ENCODE peak calls at places on chromosomes 13 and 19, in eight cellular contexts. K, G, F, E, M, H, J and R are unnamed samples. For H3K36me3, the result is how much of the 10 kb centered on the place peaks cover.

GRCh38 chr19:1067341-1068103 is 555 bp downstream of the ARHGAP45 start:
- DNase-seq in F (peak), G (no peak), J (no peak), E (no peak), H (no peak), M (no peak), K (no peak), R (no peak)

GRCh38 chr13:33355470-33355869 is 69.9 kb upstream of the STARD13 start:
- DNase-seq in K (no peak), E (peak), F (no peak), G (peak), H (no peak), J (no peak), M (peak), R (no peak)

GRCh38 chr13:28476919-28477708 is 17.8 kb downstream of the FLT1 start:
- DNase-seq in M (no peak), K (no peak), G (no peak), E (no peak), H (no peak), F (no peak), J (no peak), R (no peak)

GRCh38 chr19:43768273-43769050 is 12.3 kb downstream of the KCNN4 start:
- DNase-seq in G (no peak), J (peak), M (no peak), H (no peak), K (peak), F (peak), E (peak), R (peak)

GRCh38 chr19:49151339-49152217 is 3.6 kb downstream of the HRC start:
- DNase-seq in M (peak), K (peak), G (peak), J (peak), H (peak), F (peak), E (no peak), R (peak)

GRCh38 chr19:47587295-47587694 is 14.3 kb upstream of the ZNF541 start:
- DNase-seq in F (no peak), G (no peak), M (peak), K (no peak), J (no peak), E (no peak), H (no peak), R (no peak)

GRCh38 chr19:41175825-41176734 is 16.9 kb upstream of the CYP2S1 start:
- DNase-seq in H (peak), F (peak), E (peak), J (peak), G (peak), K (peak), M (peak), R (peak)

GRCh38 chr13:64248371-64249065 is 2832.9 kb upstream of the PCDH20 start:
- DNase-seq in F (no peak), K (no peak), G (no peak), M (no peak), H (no peak), E (no peak), J (no peak), R (no peak)

GRCh38 chr13:41257535-41257934 is 5.8 kb downstream of the MTRF1 start:
- DNase-seq in F (no peak), M (no peak), E (no peak), K (no peak), J (no peak), G (no peak), H (no peak), R (no peak)

GRCh38 chr13:41254902-41255301 is 8.5 kb downstream of the MTRF1 start:
- DNase-seq in J (no peak), F (no peak), E (no peak), H (no peak), M (no peak), G (no peak), K (no peak), R (no peak)

GRCh38 chr13:41263261-41263971 is at the start of gene MTRF1:
- DNase-seq in K (peak), M (peak), F (peak), J (peak), G (peak), E (peak), H (peak), R (peak)

GRCh38 chr13:41259875-41260501 is 3.4 kb downstream of the MTRF1 start:
- DNase-seq in G (no peak), J (no peak), F (no peak), M (no peak), K (no peak), E (no peak), H (no peak), R (no peak)
- H3K36me3 ChIP-seq in G (under half), J (under half), F (under half), M (under half), K (under half), E (under half), H (under half), R (under half)

GRCh38 chr13:66358564-66358963 is 871.6 kb downstream of the PCDH9 start:
- DNase-seq in G (no peak), H (no peak), J (no peak), F (no peak), E (no peak), K (no peak), M (no peak), R (no peak)
- H3K27ac ChIP-seq in G (no peak), H (no peak), J (no peak), F (no peak), E (no peak), K (no peak), M (no peak), R (no peak)

GRCh38 chr19:3373971-3374368 is 7.6 kb downstream of the NFIC start:
- DNase-seq in J (no peak), G (no peak), H (no peak), K (no peak), M (peak), E (no peak), F (no peak), R (no peak)

GRCh38 chr19:3378352-3379146 is 12.2 kb downstream of the NFIC start:
- DNase-seq in G (no peak), M (no peak), K (peak), E (no peak), J (no peak), F (no peak), H (no peak), R (no peak)

GRCh38 chr19:3372413-3372812 is 6.0 kb downstream of the NFIC start:
- DNase-seq in K (no peak), E (no peak), J (no peak), M (no peak), F (no peak), H (no peak), G (no peak), R (no peak)

GRCh38 chr19:3374369-3375112 is 8.2 kb downstream of the NFIC start:
- DNase-seq in H (peak), E (peak), G (no peak), M (no peak), J (peak), F (no peak), K (peak), R (no peak)

GRCh38 chr19:3375221-3376088 is 9.1 kb downstream of the NFIC start:
- DNase-seq in J (peak), M (peak), K (peak), H (peak), G (no peak), F (peak), E (peak), R (no peak)
- H3K36me3 ChIP-seq in J (under half), M (under half), K (under half), H (under half), G (under half), F (under half), E (under half), R (under half)

GRCh38 chr19:54351474-54351873 is 12.5 kb upstream of the LILRA4 start:
- DNase-seq in H (no peak), E (no peak), K (no peak), M (no peak), F (no peak), J (no peak), G (no peak), R (no peak)

GRCh38 chr19:54355675-54356074 is 9.1 kb downstream of the LAIR1 start:
- DNase-seq in K (no peak), E (no peak), J (no peak), H (no peak), G (no peak), F (no peak), M (no peak), R (no peak)

GRCh38 chr19:54352041-54352440 is 12.7 kb downstream of the LAIR1 start:
- DNase-seq in H (no peak), K (no peak), J (no peak), M (no peak), G (no peak), F (no peak), E (no peak), R (peak)

GRCh38 chr19:54354761-54355160 is 10.0 kb downstream of the LAIR1 start:
- DNase-seq in M (no peak), J (no peak), E (no peak), H (no peak), F (no peak), K (no peak), G (no peak), R (no peak)

DNA sequence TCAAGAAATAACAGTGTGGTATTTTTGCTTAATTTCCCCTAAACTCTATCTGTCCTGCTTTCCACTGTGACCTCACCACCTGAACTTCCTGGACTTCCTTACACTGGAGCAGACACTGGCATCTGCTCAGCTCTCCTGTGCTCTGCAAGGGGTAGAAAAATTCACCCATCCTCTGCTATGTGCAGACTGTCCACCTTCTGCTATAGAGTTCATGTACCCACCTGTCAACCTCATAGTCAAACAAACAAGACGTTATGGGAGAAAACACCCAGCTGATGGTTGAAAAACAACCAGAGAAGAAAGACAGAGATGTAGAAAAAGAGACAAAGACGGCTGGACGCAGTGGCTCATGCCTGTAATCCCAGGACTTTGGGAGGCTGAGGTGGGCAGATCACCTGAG is 12.2 kb downstream of the LAIR1 start:
- DNase-seq in G (no peak), J (no peak), E (no peak), M (no peak), K (no peak), F (no peak), H (no peak), R (no peak)
- H3K27ac ChIP-seq in G (no peak), J (no peak), E (no peak), M (no peak), K (no peak), F (no peak), H (no peak), R (peak)

GRCh38 chr19:17641181-17641580 is 47.0 kb downstream of the UNC13A start:
- DNase-seq in H (no peak), K (no peak), F (peak), G (no peak), J (no peak), E (no peak), M (no peak), R (peak)
- H3K36me3 ChIP-seq in H (under half), K (under half), F (under half), G (under half), J (under half), E (under half), M (under half), R (under half)

DNA sequence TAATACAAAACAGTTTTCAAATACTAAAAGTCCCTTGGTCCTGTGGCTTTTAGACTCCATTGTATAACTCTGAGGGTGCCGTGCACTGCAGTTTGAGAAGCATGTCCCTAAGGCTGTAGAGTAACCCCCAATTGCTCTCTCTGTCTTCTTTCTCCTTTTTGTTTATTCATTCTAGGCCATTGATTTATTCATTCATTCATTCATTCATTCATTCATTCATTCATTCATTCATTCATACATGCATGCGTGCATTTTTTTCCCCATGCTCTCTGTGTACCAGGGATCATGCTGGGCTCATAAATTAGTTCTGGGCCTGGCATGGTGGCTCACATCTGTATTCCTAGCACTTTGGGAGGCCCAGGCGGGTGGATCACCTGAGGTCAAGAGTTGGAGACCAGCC is 19.3 kb downstream of the PRR22 start:
- DNase-seq in J (no peak), E (no peak), M (no peak), H (no peak), G (no peak), K (no peak), F (no peak), R (no peak)
- H3K27ac ChIP-seq in J (no peak), E (no peak), M (no peak), H (no peak), G (no peak), K (no peak), F (no peak), R (no peak)